ENCODE peak calls at places on chromosome 9, in four cellular contexts. One of them, this sample, is unnamed.

GRCh38 chr9:36991516-36992134 is 42.4 kb downstream of the PAX5 start:
- DNase-seq in NCI-H1092 treated with DMSO at 0.1 percent for 48 hours: peak
- DNase-seq in T-helper 2 cell: no peak
- DNase-seq in NCI-H524 treated with DMSO at 0.1 percent for 48 hours: no peak
- DNase-seq in this sample: no peak

GRCh38 chr9:137371966-137372651 is 50.9 kb downstream of the EXD3 start:
- DNase-seq in T-helper 2 cell: no peak
- DNase-seq in NCI-H524 treated with DMSO at 0.1 percent for 48 hours: no peak
- DNase-seq in NCI-H1092 treated with DMSO at 0.1 percent for 48 hours: no peak
- DNase-seq in this sample: no peak

GRCh38 chr9:82600536-82601271 is 462.2 kb downstream of the RASEF start:
- DNase-seq in NCI-H1092 treated with DMSO at 0.1 percent for 48 hours: peak
- DNase-seq in NCI-H524 treated with DMSO at 0.1 percent for 48 hours: no peak
- DNase-seq in T-helper 2 cell: no peak
- DNase-seq in this sample: no peak

GRCh38 chr9:129863059-129863690 is 27.9 kb downstream of the USP20 start:
- DNase-seq in NCI-H1092 treated with DMSO at 0.1 percent for 48 hours: no peak
- DNase-seq in NCI-H524 treated with DMSO at 0.1 percent for 48 hours: no peak
- DNase-seq in T-helper 2 cell: no peak
- DNase-seq in this sample: peak

GRCh38 chr9:82445556-82445955 is 457.0 kb downstream of the SPATA31D1 start:
- DNase-seq in T-helper 2 cell: no peak
- DNase-seq in NCI-H524 treated with DMSO at 0.1 percent for 48 hours: no peak
- DNase-seq in NCI-H1092 treated with DMSO at 0.1 percent for 48 hours: no peak
- DNase-seq in this sample: no peak

GRCh38 chr9:136696502-136696901 is 9.2 kb upstream of the AGPAT2 start:
- DNase-seq in NCI-H524 treated with DMSO at 0.1 percent for 48 hours: peak
- DNase-seq in NCI-H1092 treated with DMSO at 0.1 percent for 48 hours: no peak
- DNase-seq in T-helper 2 cell: no peak
- DNase-seq in this sample: no peak

GRCh38 chr9:93619272-93619775 is 42.9 kb downstream of the PHF2 start:
- DNase-seq in T-helper 2 cell: no peak
- DNase-seq in NCI-H1092 treated with DMSO at 0.1 percent for 48 hours: no peak
- DNase-seq in NCI-H524 treated with DMSO at 0.1 percent for 48 hours: no peak
- DNase-seq in this sample: no peak

GRCh38 chr9:127053057-127053821 is 69.2 kb downstream of the ANGPTL2 start:
- DNase-seq in NCI-H1092 treated with DMSO at 0.1 percent for 48 hours: no peak
- DNase-seq in T-helper 2 cell: no peak
- DNase-seq in NCI-H524 treated with DMSO at 0.1 percent for 48 hours: no peak
- DNase-seq in this sample: no peak

GRCh38 chr9:83242066-83242465 is 179.1 kb upstream of the RASEF start:
- DNase-seq in T-helper 2 cell: no peak
- DNase-seq in NCI-H1092 treated with DMSO at 0.1 percent for 48 hours: no peak
- DNase-seq in NCI-H524 treated with DMSO at 0.1 percent for 48 hours: no peak
- DNase-seq in this sample: no peak